ENCODE peak calls at places on chromosome 17, in five cellular contexts. V, T, F, G and P are unnamed samples. For H3K4me1, the result is how much of the 10 kb centered on the place peaks cover.

GRCh38 chr17:197352-197751 is 15.9 kb upstream of the DOC2B start:
- DNase-seq in F (no peak), V (no peak), G (no peak), T (no peak), P (no peak)

GRCh38 chr17:37725601-37726146 is 19.2 kb downstream of the HNF1B start:
- DNase-seq in F (no peak), T (peak), G (no peak), V (no peak), P (no peak)

GRCh38 chr17:13698832-13699231 is 97.1 kb upstream of the HS3ST3A1 start:
- DNase-seq in V (no peak), T (no peak), G (peak), F (no peak), P (no peak)

GRCh38 chr17:36601303-36602029 is at the start of gene MRM1:
- DNase-seq in T (peak), V (peak), F (peak), G (peak), P (peak)

GRCh38 chr17:48601528-48602430 is 3.0 kb downstream of the HOXB6 start:
- DNase-seq in T (no peak), V (no peak), G (no peak), F (no peak), P (no peak)

GRCh38 chr17:29100296-29100695 is 57.4 kb downstream of the PIPOX start:
- DNase-seq in T (no peak), V (no peak), F (no peak), G (no peak), P (no peak)

GRCh38 chr17:28174352-28175046 is 132.0 kb downstream of the NLK start:
- DNase-seq in V (no peak), F (no peak), G (no peak), T (no peak), P (no peak)

GRCh38 chr17:39722965-39723848 is 7.1 kb downstream of the MIEN1 start:
- DNase-seq in F (no peak), V (no peak), G (peak), T (no peak), P (no peak)

GRCh38 chr17:31096106-31096436 is 1.3 kb downstream of the NF1 start:
- DNase-seq in F (no peak), G (no peak), T (no peak), V (no peak), P (no peak)

GRCh38 chr17:61410555-61411089 is 11.0 kb downstream of the TBX2 start:
- DNase-seq in G (no peak), T (peak), V (peak), F (peak), P (peak)

GRCh38 chr17:82050152-82050760 is 1.4 kb downstream of the RFNG start:
- DNase-seq in F (no peak), G (peak), T (no peak), V (no peak), P (no peak)

GRCh38 chr17:37096071-37096470 is 147.3 kb downstream of the AATF start:
- DNase-seq in V (no peak), G (no peak), F (no peak), T (no peak), P (no peak)

GRCh38 chr17:41404024-41404651 is 6.7 kb upstream of the KRT31 start:
- DNase-seq in V (no peak), T (no peak), F (no peak), G (no peak), P (no peak)

GRCh38 chr17:689556-690247 is 24.9 kb downstream of the VPS53 start:
- DNase-seq in G (no peak), T (no peak), F (no peak), V (no peak), P (no peak)

DNA sequence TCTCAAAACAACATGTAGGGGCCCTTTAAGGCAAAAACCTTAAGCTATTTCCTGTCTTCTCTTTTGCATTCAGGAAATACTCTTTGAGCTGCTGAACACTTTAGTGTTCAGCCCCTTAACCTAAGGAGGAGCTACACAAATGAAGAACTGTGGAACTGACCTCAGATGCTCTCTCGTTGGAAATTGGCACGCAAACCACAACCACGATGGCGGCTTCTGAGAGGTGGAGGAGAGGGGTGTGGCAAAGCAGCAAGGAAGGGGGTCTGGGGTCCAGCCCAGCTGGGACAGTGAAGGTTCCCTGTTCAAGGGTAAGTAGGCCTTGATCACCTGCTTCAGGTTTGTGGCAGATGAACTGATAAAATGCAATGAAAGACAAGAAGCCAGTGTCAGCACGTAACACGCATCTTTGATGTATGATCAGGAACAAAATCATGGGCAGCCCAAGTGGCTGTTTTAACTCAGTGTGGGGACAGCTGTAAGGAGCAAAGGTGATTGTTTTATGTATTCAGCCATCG is 291.6 kb upstream of the TNRC6C start:
- DNase-seq in V (no peak), T (no peak), F (no peak), G (peak), P (no peak)
- H3K4me3 ChIP-seq in V (no peak), T (no peak), F (no peak), G (peak), P (no peak)

DNA sequence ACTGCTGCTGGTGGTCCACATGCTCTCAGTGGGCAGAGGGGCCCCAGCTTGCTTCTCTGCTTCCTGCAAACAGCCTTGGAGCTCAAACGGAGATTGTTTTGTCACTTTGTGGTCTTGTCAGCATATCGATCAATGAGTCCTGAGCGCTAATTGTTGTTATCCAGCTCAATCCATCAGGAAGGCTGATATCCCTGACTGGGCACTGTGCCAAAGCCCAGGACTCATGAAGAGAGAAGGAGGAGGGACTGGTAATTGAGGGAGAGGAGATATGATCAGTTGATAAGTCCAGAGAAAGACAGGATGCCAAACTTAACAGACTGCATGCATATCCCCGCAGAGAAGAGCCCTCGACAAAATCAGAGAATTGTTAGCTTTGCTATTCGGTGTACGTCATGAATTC is 58.6 kb upstream of the DNAH9 start:
- DNase-seq in V (no peak), F (no peak), G (no peak), T (no peak), P (no peak)
- H3K4me1 ChIP-seq in V (under half), F (under half), G (under half), T (under half), P (under half)

DNA sequence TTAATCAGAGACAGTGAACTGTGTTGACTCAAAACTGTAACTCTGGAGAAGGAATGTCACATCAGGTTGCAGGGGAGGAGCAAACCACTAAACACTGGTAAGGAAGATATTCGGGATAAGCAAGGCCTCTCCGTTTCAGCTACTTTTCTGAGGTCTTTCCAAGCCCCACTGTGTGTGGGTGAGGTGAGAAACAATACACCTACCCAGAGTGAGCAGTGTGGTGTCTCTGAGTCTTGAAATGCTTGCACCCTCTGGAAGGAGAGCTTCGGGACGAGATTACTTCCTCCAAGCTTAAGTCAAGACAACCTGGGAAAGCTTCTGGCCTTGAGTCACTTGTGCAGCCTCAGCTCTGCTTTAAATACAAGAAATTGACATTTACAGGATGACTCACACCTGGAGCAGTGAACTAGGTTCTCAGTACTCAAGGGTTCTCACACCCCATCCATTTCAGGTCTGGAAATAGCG is 2.5 kb upstream of the MAP3K14 start:
- DNase-seq in F (no peak), T (no peak), G (no peak), V (no peak), P (no peak)
- H3K4me3 ChIP-seq in F (no peak), T (no peak), G (no peak), V (no peak), P (no peak)

DNA sequence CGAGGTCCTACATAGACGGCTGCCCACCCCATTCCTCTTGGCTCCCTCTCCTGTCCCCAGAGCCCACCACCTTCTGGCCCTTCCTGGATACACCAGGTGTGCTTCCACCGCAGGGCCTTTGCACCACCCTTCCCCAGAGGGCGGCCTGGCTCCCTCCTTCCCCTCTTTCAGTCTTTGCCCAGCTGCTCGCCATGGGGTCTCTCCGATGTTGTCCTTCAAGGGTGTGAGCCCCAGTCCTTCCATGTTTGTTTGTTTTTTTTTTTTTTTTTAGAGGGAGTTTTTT is 4.1 kb downstream of the RNF213 start:
- DNase-seq in F (no peak), V (no peak), T (no peak), G (no peak), P (no peak)
- H3K4me1 ChIP-seq in F (under half), V (under half), T (under half), G (under half), P (under half)